ENCODE peak calls at places on chromosome 14, in six cellular contexts. T, Y, U, Z, I and C are unnamed samples. For H3K4me1, the result is how much of the 10 kb centered on the place peaks cover.

GRCh38 chr14:24224618-24225071 is 7.5 kb downstream of the NEDD8 start:
- DNase-seq in T (peak), Y (peak), U (no peak), Z (no peak), I (no peak), C (peak)

GRCh38 chr14:54703082-54703481 is 136.2 kb downstream of the SAMD4A start:
- DNase-seq in T (no peak), Y (no peak), U (no peak), Z (no peak), I (no peak), C (no peak)

GRCh38 chr14:34460841-34461240 is 1.2 kb downstream of the SPTSSA start:
- DNase-seq in T (peak), Y (no peak), U (no peak), Z (no peak), I (no peak), C (no peak)

GRCh38 chr14:91068642-91069041 is 8.2 kb upstream of the RPS6KA5 start:
- DNase-seq in T (no peak), Y (no peak), U (no peak), Z (no peak), I (no peak), C (no peak)

GRCh38 chr14:51603495-51603894 is 48.2 kb upstream of the FRMD6 start:
- DNase-seq in T (no peak), Y (no peak), U (no peak), Z (no peak), I (no peak), C (no peak)

GRCh38 chr14:67360469-67361206 is 510 bp downstream of the EIF2S1 start:
- DNase-seq in T (no peak), Y (no peak), U (no peak), Z (no peak), I (no peak), C (no peak)

GRCh38 chr14:35470775-35471174 is 63.2 kb upstream of the INSM2 start:
- DNase-seq in T (peak), Y (no peak), U (no peak), Z (no peak), I (no peak), C (no peak)

GRCh38 chr14:59140441-59140840 is 48.0 kb upstream of the DAAM1 start:
- DNase-seq in T (no peak), Y (no peak), U (no peak), Z (no peak), I (no peak), C (no peak)

GRCh38 chr14:26966942-26967341 is 369.1 kb upstream of the NOVA1 start:
- DNase-seq in T (no peak), Y (peak), U (no peak), Z (no peak), I (no peak), C (peak)

GRCh38 chr14:72617391-72618011 is 276.4 kb downstream of the DPF3 start:
- DNase-seq in T (no peak), Y (no peak), U (no peak), Z (no peak), I (no peak), C (no peak)

DNA sequence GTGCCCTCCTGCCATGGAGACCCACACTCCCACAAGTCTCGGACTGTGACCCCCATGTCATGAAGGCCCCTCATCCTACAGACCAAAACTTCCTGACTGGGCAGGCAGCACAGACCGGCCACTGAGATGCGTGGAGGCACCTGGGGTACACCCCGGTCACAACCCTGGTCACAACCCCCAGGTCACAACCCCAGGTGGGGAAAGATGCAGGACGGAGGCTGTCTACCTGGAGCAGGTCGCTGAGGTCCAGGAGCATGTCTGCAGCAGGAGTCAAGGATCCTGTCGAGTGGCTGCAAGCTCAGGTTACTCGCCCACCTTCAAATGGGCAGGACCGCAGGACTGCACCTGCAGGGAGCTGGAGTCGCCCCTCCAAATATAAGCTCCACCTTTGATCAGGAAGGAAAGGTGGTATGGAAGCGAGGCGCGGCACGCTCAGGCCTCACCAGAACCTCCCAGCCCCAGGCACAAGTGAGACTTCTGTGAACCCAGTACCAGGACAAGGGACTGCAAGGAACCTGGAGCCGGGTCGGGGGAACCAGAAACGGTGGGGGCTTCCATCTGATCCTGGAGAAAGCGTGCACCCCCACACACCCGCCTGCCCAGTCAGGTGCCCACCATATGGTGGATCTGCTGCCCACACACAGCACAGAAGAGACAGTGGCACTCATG is 8.1 kb downstream of the BTBD6 start:
- DNase-seq in T (no peak), Y (no peak), U (no peak), Z (no peak), I (no peak), C (no peak)
- TF ChIP-seq POLR2A in T (no peak), Y (no peak), U (no peak), Z (no peak), I (no peak), C (no peak)

GRCh38 chr14:22996823-22997301 is 13.1 kb downstream of the C14orf93 start:
- DNase-seq in T (no peak), Y (no peak), U (no peak), Z (no peak), I (no peak), C (no peak)

GRCh38 chr14:22995889-22996611 is 13.7 kb upstream of the AJUBA start:
- DNase-seq in T (no peak), Y (no peak), U (no peak), Z (no peak), I (no peak), C (no peak)

GRCh38 chr14:22998324-22999012 is 11.5 kb downstream of the C14orf93 start:
- DNase-seq in T (no peak), Y (no peak), U (no peak), Z (no peak), I (no peak), C (no peak)

GRCh38 chr14:22994762-22995275 is 12.5 kb upstream of the AJUBA start:
- DNase-seq in T (peak), Y (peak), U (no peak), Z (no peak), I (no peak), C (peak)

GRCh38 chr14:22997676-22998323 is 12.1 kb downstream of the C14orf93 start:
- DNase-seq in T (no peak), Y (no peak), U (no peak), Z (no peak), I (no peak), C (no peak)
- H3K27ac ChIP-seq in T (no peak), Y (no peak), U (no peak), Z (no peak), I (no peak), C (no peak)

DNA sequence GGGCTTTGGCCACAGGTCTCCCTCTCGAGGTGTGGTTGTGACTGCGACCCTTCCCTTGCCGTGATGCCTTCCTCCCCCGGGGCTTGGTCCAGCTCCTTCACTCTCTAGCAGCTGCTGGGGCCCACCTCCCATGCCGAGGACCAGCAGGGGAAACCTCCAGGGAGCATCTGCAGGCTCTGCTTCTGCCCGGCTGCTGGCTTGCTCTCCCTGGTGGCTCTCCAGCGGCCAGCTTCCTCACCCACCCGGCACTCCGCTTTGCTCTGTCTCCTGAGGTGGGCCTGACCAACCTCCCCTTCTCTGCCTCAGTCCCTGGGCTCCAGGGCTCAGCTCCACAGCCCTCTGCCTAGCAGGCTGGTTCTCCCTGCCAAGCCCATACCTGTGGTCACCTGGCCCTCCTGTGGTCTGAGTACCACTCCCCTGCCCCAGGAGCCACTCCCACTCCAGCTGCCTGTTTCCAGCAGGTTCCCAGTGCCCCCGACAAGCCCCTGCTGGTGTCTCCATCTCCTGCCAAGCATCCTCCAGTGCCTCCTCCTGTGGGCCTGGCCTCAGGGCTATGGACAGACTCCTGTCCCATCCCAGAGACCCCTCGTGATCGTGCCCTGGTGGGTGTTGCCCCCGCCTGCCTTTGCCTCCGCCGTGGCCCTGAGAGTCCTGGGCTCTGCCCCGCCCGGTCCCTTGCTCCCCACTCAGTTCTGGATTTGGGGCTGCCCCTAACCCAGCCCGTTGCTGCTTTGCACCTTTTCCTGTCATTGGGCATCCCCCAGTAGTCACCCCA is 9.5 kb downstream of the MEG3 start:
- DNase-seq in T (no peak), Y (no peak), U (no peak), Z (no peak), I (no peak), C (no peak)
- H3K4me1 ChIP-seq in T (under half), Y (under half), U (under half), Z (under half), I (under half), C (under half)

DNA sequence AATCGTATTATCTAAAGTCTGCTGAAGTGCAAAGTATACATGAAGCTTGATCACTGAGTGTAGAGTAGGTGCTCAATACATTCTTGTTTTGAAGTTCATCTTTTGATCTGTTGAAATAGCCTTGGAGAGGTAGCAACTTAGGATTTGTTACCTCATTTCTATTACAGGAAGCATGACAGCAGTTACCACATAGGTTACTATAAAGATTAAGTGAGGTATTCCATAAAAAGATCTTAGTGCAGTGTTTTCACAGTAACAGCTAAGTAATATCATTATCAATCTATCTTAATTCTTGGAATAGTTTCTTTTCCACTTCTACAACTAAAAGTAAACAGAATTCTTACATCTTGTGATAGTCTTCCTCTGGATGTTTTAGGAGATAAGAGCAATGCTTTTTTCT is 50.9 kb downstream of the BTBD7 start:
- DNase-seq in T (peak), Y (no peak), U (no peak), Z (no peak), I (no peak), C (no peak)
- TF ChIP-seq POLR2A in T (no peak), Y (no peak), U (no peak), Z (no peak), I (no peak), C (no peak)

GRCh38 chr14:100641274-100641860 is 54.1 kb upstream of the BEGAIN start:
- DNase-seq in T (no peak), Y (no peak), U (no peak), Z (peak), I (no peak), C (no peak)
- H3K27ac ChIP-seq in T (no peak), Y (no peak), U (no peak), Z (no peak), I (peak), C (no peak)

DNA sequence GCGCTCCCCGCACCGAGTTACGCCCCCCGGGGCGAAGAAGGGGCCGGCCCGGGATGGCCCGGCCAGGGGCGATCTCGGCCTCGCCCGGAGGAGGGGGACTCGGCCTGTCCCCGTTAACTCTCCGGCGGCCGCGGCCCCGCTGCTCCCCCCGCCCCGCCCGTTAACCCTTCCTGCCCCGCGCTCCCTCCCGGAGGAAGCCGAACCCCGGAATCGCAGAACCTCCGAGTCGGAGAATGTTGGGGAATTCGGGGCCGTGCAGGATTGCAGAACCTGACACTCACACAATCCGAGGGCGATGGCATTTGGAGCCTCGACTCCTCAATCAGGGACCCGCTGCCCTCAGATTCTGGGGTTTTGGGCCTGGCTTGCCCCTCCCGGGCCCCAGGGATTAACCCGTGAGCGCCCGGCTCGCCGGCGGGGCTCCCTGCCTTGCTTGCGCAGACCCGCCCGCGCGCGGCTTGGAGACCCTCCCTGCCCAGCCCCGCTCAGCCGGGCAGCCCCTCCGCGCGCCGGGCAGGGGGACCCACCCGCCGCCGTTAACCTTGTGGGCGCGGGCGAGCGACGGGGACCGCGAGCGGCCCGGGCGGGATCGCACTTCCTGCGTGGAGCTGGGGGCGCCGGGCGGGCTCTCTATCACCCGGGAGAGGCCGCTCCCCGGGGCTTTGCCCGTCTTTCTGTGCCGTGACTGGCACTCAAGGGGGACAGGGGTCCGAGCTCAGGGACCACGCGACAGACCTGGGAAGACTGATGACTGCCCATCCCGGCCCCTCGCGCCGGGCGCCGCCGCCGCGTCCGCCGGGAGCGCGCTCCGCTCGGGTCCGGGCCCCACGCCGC is 18.8 kb downstream of the BEGAIN start:
- DNase-seq in T (no peak), Y (no peak), U (no peak), Z (no peak), I (no peak), C (no peak)
- H3K4me1 ChIP-seq in T (under half), Y (under half), U (under half), Z (under half), I (under half), C (under half)

DNA sequence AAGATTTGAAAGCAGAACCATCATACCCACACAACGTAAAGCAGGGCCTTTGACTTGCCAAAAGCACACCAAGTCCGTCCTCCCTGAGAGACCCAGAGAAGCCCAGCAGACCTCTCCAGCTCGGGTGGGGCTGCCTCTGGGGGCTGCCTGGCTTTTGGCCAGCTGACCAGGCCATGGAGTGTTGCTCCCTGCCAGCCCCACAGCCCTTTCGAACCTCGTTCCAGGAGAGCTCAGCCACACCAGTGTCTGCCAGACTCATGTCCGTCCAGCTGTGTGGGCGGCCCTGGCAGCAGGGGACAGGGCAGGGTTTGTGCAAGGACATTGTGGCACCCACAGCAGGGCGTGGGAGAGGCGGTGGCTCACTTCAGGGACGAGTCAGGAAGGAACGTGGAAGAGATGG is 22.6 kb upstream of the IRF2BPL start:
- DNase-seq in T (no peak), Y (peak), U (no peak), Z (no peak), I (peak), C (peak)
- TF ChIP-seq POLR2A in T (no peak), Y (no peak), U (no peak), Z (no peak), I (no peak), C (peak)

GRCh38 chr14:50088731-50089130 is 27.6 kb downstream of the VCPKMT start:
- DNase-seq in T (no peak), Y (no peak), U (no peak), Z (no peak), I (no peak), C (no peak)

GRCh38 chr14:50087350-50088116 is 28.8 kb downstream of the VCPKMT start:
- DNase-seq in T (no peak), Y (no peak), U (no peak), Z (no peak), I (no peak), C (no peak)

GRCh38 chr14:50088117-50088515 is 28.3 kb downstream of the VCPKMT start:
- DNase-seq in T (no peak), Y (no peak), U (no peak), Z (no peak), I (no peak), C (no peak)

GRCh38 chr14:50091240-50091914 is 25.0 kb downstream of the VCPKMT start:
- DNase-seq in T (no peak), Y (no peak), U (no peak), Z (no peak), I (no peak), C (no peak)

GRCh38 chr14:50089213-50089612 is 27.2 kb downstream of the VCPKMT start:
- DNase-seq in T (no peak), Y (no peak), U (no peak), Z (no peak), I (no peak), C (no peak)
- H3K27ac ChIP-seq in T (no peak), Y (no peak), U (no peak), Z (no peak), I (no peak), C (no peak)

GRCh38 chr14:100145682-100146464 is 13.6 kb downstream of the DEGS2 start:
- DNase-seq in T (no peak), Y (no peak), U (no peak), Z (no peak), I (no peak), C (no peak)
- H3K4me1 ChIP-seq in T (under half), Y (under half), U (under half), Z (half or more), I (under half), C (under half)

DNA sequence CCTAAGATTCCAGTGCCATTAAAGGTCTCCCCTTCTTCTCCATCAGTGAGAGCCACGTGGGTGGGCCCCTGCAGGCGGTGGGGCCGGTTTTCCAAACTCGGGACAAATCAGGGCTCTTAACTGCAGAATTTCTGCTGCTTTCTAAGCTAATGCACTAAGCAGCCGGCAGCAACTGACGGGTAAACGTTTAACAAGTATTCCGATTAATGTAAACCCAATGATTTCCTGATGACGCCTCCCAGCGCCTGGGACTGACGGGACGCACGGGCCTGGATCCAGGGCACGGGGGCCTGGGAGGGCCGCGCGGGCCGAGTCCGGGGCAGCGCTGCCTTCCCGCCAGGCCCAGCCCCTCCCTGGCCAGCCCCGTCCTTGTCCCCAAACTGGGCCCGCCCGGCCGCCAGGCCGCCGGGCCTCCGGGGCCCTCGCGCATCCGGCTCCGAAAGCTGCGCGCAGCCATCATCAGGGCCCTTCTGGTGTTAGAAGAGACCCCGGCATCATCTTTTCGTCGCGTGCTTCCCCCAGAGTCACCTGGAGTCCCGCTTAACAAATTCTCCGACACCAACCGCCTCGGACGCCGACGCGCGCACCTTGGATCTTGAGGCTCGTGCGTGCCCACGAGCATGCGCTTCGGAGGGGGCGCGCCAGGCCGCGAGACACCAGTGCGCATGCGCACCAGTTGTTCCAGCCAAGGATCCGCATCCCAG is at the start of gene MLH3:
- DNase-seq in T (peak), Y (peak), U (peak), Z (peak), I (peak), C (peak)
- TF ChIP-seq POLR2A in T (peak), Y (peak), U (no peak), Z (peak), I (peak), C (peak)